ENCODE peak calls at places on chromosomes 16 and 17, in seven cellular contexts. F, Q, Z, M, S, D and Y are unnamed samples.
A peak's percentile ranks its signal among the peaks of the same experiment; 100 is the strongest.

GRCh38 chr17:51342257-51342656 is 81.9 kb downstream of the UTP18 start:
- DNase-seq in F (no peak), Q (no peak), Z (no peak), M (no peak), S (no peak), D (no peak), Y (no peak)

GRCh38 chr16:65767125-65767524 is 599.4 kb upstream of the CDH5 start:
- DNase-seq in F (no peak), Q (no peak), Z (no peak), M (no peak), S (no peak), D (no peak), Y (no peak)

GRCh38 chr17:40303706-40304450 is 5.1 kb upstream of the RARA start:
- DNase-seq in F (no peak), Q (no peak), Z (no peak), M (peak; percentile 96), S (no peak), D (no peak), Y (no peak)

GRCh38 chr16:20359997-20360396 is 7.5 kb upstream of the UMOD start:
- DNase-seq in F (no peak), Q (no peak), Z (no peak), M (no peak), S (no peak), D (no peak), Y (no peak)

GRCh38 chr17:58806046-58806445 is 50.4 kb downstream of the PPM1E start:
- DNase-seq in F (no peak), Q (no peak), Z (no peak), M (no peak), S (no peak), D (no peak), Y (no peak)

GRCh38 chr17:17741346-17742023 is 60.2 kb downstream of the RAI1 start:
- DNase-seq in F (no peak), Q (no peak), Z (no peak), M (peak; percentile 62), S (no peak), D (no peak), Y (no peak)

GRCh38 chr16:73192227-73192894 is 144.4 kb upstream of the ZFHX3 start:
- DNase-seq in F (no peak), Q (no peak), Z (no peak), M (peak; percentile 91), S (no peak), D (no peak), Y (no peak)

GRCh38 chr17:39828443-39828842 is 35.7 kb downstream of the IKZF3 start:
- DNase-seq in F (no peak), Q (no peak), Z (no peak), M (no peak), S (no peak), D (no peak), Y (no peak)

GRCh38 chr17:8015236-8015956 is 13.0 kb downstream of the GUCY2D start:
- DNase-seq in F (no peak), Q (no peak), Z (no peak), M (no peak), S (no peak), D (no peak), Y (no peak)

GRCh38 chr17:13575922-13576419 is 25.8 kb downstream of the HS3ST3A1 start:
- DNase-seq in F (no peak), Q (no peak), Z (no peak), M (no peak), S (no peak), D (no peak), Y (no peak)

GRCh38 chr17:4014148-4014927 is 50.1 kb upstream of the ATP2A3 start:
- DNase-seq in F (no peak), Q (no peak), Z (no peak), M (no peak), S (no peak), D (no peak), Y (no peak)

GRCh38 chr16:87924937-87925670 is 11.2 kb downstream of the CA5A start:
- DNase-seq in F (no peak), Q (no peak), Z (no peak), M (no peak), S (no peak), D (no peak), Y (no peak)

GRCh38 chr17:14838567-14838966 is 426.6 kb downstream of the PMP22 start:
- DNase-seq in F (no peak), Q (no peak), Z (no peak), M (no peak), S (no peak), D (no peak), Y (no peak)

GRCh38 chr16:67104845-67105244 is 4.9 kb upstream of the PHAF1 start:
- DNase-seq in F (no peak), Q (no peak), Z (no peak), M (no peak), S (peak; percentile 57), D (no peak), Y (no peak)

GRCh38 chr17:72472116-72472515 is 351.3 kb downstream of the SOX9 start:
- DNase-seq in F (no peak), Q (no peak), Z (no peak), M (no peak), S (no peak), D (no peak), Y (no peak)

GRCh38 chr17:64460955-64461354 is 12.0 kb downstream of the MILR1 start:
- DNase-seq in F (no peak), Q (no peak), Z (no peak), M (no peak), S (no peak), D (peak; percentile 45), Y (no peak)

GRCh38 chr17:574061-574460 is 140.6 kb downstream of the VPS53 start:
- DNase-seq in F (no peak), Q (no peak), Z (no peak), M (no peak), S (no peak), D (peak; percentile 86), Y (no peak)

GRCh38 chr16:23207485-23207884 is 24.9 kb downstream of the SCNN1G start:
- DNase-seq in F (no peak), Q (no peak), Z (no peak), M (no peak), S (no peak), D (no peak), Y (no peak)

GRCh38 chr17:78430892-78431691 is 52.6 kb downstream of the PGS1 start:
- DNase-seq in F (no peak), Q (no peak), Z (no peak), M (peak; percentile 23), S (no peak), D (no peak), Y (no peak)

GRCh38 chr17:5513610-5514009 is 27.2 kb downstream of the MIS12 start:
- DNase-seq in F (no peak), Q (no peak), Z (no peak), M (no peak), S (no peak), D (no peak), Y (no peak)

GRCh38 chr17:69434164-69434579 is 19.7 kb downstream of the MAP2K6 start:
- DNase-seq in F (no peak), Q (no peak), Z (no peak), M (no peak), S (no peak), D (peak; percentile 8), Y (no peak)

GRCh38 chr17:30921544-30922196 is at the start of gene ADAP2:
- DNase-seq in F (no peak), Q (no peak), Z (no peak), M (peak; percentile 41), S (peak; percentile 36), D (peak; percentile 57), Y (no peak)

GRCh38 chr17:43219001-43219400 is 7.3 kb downstream of the TMEM106A start:
- DNase-seq in F (no peak), Q (no peak), Z (no peak), M (no peak), S (no peak), D (no peak), Y (no peak)

GRCh38 chr16:79098897-79099296 is 501.6 kb downstream of the MAF start:
- DNase-seq in F (no peak), Q (no peak), Z (no peak), M (no peak), S (no peak), D (no peak), Y (no peak)

GRCh38 chr16:58847902-58848661 is 114.0 kb upstream of the GOT2 start:
- DNase-seq in F (no peak), Q (no peak), Z (no peak), M (no peak), S (no peak), D (no peak), Y (no peak)

GRCh38 chr17:6474906-6475305 is 30.7 kb downstream of the PIMREG start:
- DNase-seq in F (no peak), Q (no peak), Z (no peak), M (no peak), S (no peak), D (no peak), Y (no peak)

GRCh38 chr17:57337390-57337789 is 81.1 kb downstream of the MSI2 start:
- DNase-seq in F (no peak), Q (no peak), Z (no peak), M (no peak), S (no peak), D (peak; percentile 38), Y (no peak)

GRCh38 chr16:66223176-66223780 is 143.2 kb upstream of the CDH5 start:
- DNase-seq in F (no peak), Q (no peak), Z (no peak), M (peak; percentile 66), S (no peak), D (no peak), Y (no peak)

GRCh38 chr17:17837966-17838962 is 1.5 kb upstream of the SREBF1 start:
- DNase-seq in F (no peak), Q (no peak), Z (peak; percentile 81), M (peak; percentile 73), S (no peak), D (peak; percentile 89), Y (no peak)

GRCh38 chr17:58193641-58194259 is 1.2 kb downstream of the EPX start:
- DNase-seq in F (no peak), Q (no peak), Z (no peak), M (no peak), S (no peak), D (no peak), Y (no peak)

GRCh38 chr16:1990336-1991134 is 765 bp downstream of the SYNGR3 start:
- DNase-seq in F (no peak), Q (peak; percentile 35), Z (no peak), M (no peak), S (peak; percentile 54), D (no peak), Y (no peak)

GRCh38 chr16:26772503-26772902 is 294.2 kb upstream of the C16orf82 start:
- DNase-seq in F (no peak), Q (no peak), Z (no peak), M (peak; percentile 1), S (peak; percentile 15), D (no peak), Y (no peak)

GRCh38 chr17:78351449-78352006 is 8.3 kb downstream of the SOCS3 start:
- DNase-seq in F (no peak), Q (no peak), Z (peak; percentile 79), M (peak; percentile 95), S (no peak), D (peak; percentile 92), Y (peak; percentile 99)

GRCh38 chr16:11759163-11759834 is 16.6 kb upstream of the TXNDC11 start:
- DNase-seq in F (no peak), Q (no peak), Z (no peak), M (no peak), S (no peak), D (no peak), Y (no peak)

GRCh38 chr16:68284847-68285246 is 20.5 kb downstream of the SLC7A6 start:
- DNase-seq in F (no peak), Q (no peak), Z (no peak), M (no peak), S (peak; percentile 76), D (no peak), Y (no peak)

GRCh38 chr17:41965694-41966375 is 760 bp upstream of the CNP start:
- DNase-seq in F (no peak), Q (peak; percentile 60), Z (peak; percentile 55), M (peak; percentile 79), S (peak; percentile 78), D (peak; percentile 58), Y (no peak)

GRCh38 chr16:17590711-17591654 is 120.2 kb upstream of the XYLT1 start:
- DNase-seq in F (no peak), Q (peak; percentile 68), Z (no peak), M (peak; percentile 72), S (no peak), D (no peak), Y (no peak)

GRCh38 chr16:26802965-26803364 is 263.8 kb upstream of the C16orf82 start:
- DNase-seq in F (no peak), Q (no peak), Z (no peak), M (no peak), S (no peak), D (no peak), Y (no peak)